ENCODE peak calls at places on chromosomes 4 and X, in eight cellular contexts. Y is mammary epithelial cell, X is bronchial epithelial cell, B is cardiac muscle cell, G is MM.1S, Z is pancreas, J is dorsolateral prefrontal cortex, S is type B pancreatic cell. D is an unnamed sample.

GRCh38 chrX:10450229-10450958 is 170.0 kb downstream of the MID1 start:
- DNase-seq in G (no peak), S (no peak), B (peak; percentile 81), X (peak; percentile 69), Y (peak; percentile 66), Z (no peak), J (no peak), D (no peak)

GRCh38 chr4:110587666-110588285 is 35.1 kb downstream of the PITX2 start:
- DNase-seq in J (no peak), G (no peak), Y (no peak), Z (no peak), X (no peak), S (no peak), B (no peak), D (no peak)

GRCh38 chr4:153094435-153094834 is 109.8 kb upstream of the TRIM2 start:
- DNase-seq in B (no peak), J (no peak), G (no peak), S (no peak), Y (no peak), Z (no peak), X (no peak), D (no peak)

GRCh38 chr4:51855270-51855669 is 12.3 kb downstream of the DCUN1D4 start:
- DNase-seq in J (no peak), G (no peak), S (no peak), B (no peak), Y (no peak), Z (no peak), X (no peak), D (no peak)

GRCh38 chrX:153875391-153876111 is 10.4 kb downstream of the L1CAM start:
- DNase-seq in X (no peak), Z (peak; percentile 12), B (peak; percentile 46), Y (no peak), S (peak; percentile 82), G (peak; percentile 46), J (no peak), D (peak; percentile 88)

GRCh38 chr4:48016141-48017107 is at the start of the genes CNGA1 and NIPAL1:
- DNase-seq in Z (peak; percentile 86), G (peak; percentile 72), X (peak; percentile 77), B (peak; percentile 68), S (peak; percentile 92), Y (peak; percentile 94), J (peak; percentile 57), D (peak; percentile 86)

GRCh38 chr4:74793757-74794340 is 474 bp downstream of the BTC start:
- DNase-seq in S (peak; percentile 71), J (no peak), B (peak; percentile 48), Z (peak; percentile 82), G (peak; percentile 96), X (peak; percentile 46), Y (peak; percentile 44), D (no peak)

GRCh38 chrX:150975655-150976390 is 7.3 kb upstream of the HMGB3 start:
- DNase-seq in Z (no peak), B (no peak), X (no peak), Y (no peak), G (no peak), J (no peak), S (no peak), D (no peak)

GRCh38 chr4:158209825-158210807 is at the start of gene TMEM144:
- DNase-seq in Z (peak; percentile 92), G (peak; percentile 77), B (peak; percentile 92), J (peak; percentile 82), X (peak; percentile 85), S (peak; percentile 83), Y (peak; percentile 87), D (peak; percentile 89)

GRCh38 chr4:177386416-177386815 is 55.8 kb downstream of the AGA start:
- DNase-seq in X (no peak), J (no peak), Z (no peak), Y (no peak), G (no peak), S (no peak), B (no peak), D (no peak)

GRCh38 chrX:102517331-102517730 is 792 bp upstream of the TMSB15A start:
- DNase-seq in X (peak; percentile 13), Z (no peak), G (no peak), Y (peak; percentile 6), J (no peak), B (peak; percentile 3), S (no peak), D (no peak)

GRCh38 chr4:25448379-25449109 is 71.5 kb downstream of the ANAPC4 start:
- DNase-seq in Y (peak; percentile 34), B (peak; percentile 64), Z (no peak), J (no peak), X (peak; percentile 74), G (no peak), S (no peak), D (no peak)

GRCh38 chr4:150582101-150582565 is at the start of gene MAB21L2:
- DNase-seq in Y (no peak), B (no peak), J (no peak), Z (no peak), X (no peak), G (no peak), S (no peak), D (no peak)

GRCh38 chr4:90163872-90164271 is 36.7 kb downstream of the CCSER1 start:
- DNase-seq in S (no peak), B (no peak), J (no peak), G (no peak), Y (no peak), Z (no peak), X (no peak), D (no peak)
- TF ChIP-seq CTCF in S (no peak), B (no peak), J (no peak), G (no peak), Y (no peak), Z (no peak), X (no peak), D (no peak)

GRCh38 chrX:29172880-29173279 is 585.6 kb downstream of the IL1RAPL1 start:
- DNase-seq in G (no peak), X (no peak), B (peak; percentile 82), Z (no peak), S (no peak), J (no peak), Y (no peak), D (no peak)
- TF ChIP-seq CTCF in G (no peak), X (no peak), B (no peak), Z (no peak), S (no peak), J (no peak), Y (no peak), D (no peak)

DNA sequence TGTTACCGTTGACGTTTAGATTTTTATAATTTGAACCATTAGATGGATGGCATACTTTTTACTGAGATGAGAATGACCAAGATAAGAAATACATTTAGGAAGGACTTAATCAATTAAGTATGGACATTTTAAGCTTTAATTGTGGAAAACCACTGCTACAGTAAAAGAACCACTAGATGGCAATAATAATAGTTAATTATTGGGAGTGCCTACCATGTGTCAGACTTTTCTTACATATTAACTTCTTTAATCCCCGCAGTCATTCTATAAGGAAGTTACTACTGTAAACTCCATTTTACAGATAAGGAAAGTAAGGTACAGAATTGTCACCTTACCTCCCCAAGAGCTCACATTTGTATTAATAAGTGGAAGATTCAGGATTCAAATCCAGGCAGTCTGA is 48.5 kb upstream of the MYOZ2 start:
- DNase-seq in X (peak; percentile 29), J (no peak), Z (no peak), Y (no peak), B (peak; percentile 34), G (no peak), S (no peak), D (no peak)
- TF ChIP-seq CTCF in X (no peak), J (peak; percentile 28), Z (no peak), Y (peak; percentile 30), B (peak; percentile 35), G (no peak), S (peak; percentile 16), D (peak; percentile 42)

GRCh38 chrX:68536884-68537283 is 38.0 kb downstream of the YIPF6 start:
- DNase-seq in S (no peak), Y (no peak), J (no peak), G (no peak), X (no peak), B (no peak), Z (no peak), D (no peak)

GRCh38 chrX:68534696-68535095 is 35.8 kb downstream of the YIPF6 start:
- DNase-seq in X (no peak), G (no peak), Z (no peak), J (no peak), S (no peak), B (peak; percentile 7), Y (no peak), D (no peak)

GRCh38 chrX:68536429-68536828 is 37.6 kb downstream of the YIPF6 start:
- DNase-seq in G (no peak), Z (no peak), X (no peak), S (no peak), Y (no peak), B (no peak), J (no peak), D (no peak)

DNA sequence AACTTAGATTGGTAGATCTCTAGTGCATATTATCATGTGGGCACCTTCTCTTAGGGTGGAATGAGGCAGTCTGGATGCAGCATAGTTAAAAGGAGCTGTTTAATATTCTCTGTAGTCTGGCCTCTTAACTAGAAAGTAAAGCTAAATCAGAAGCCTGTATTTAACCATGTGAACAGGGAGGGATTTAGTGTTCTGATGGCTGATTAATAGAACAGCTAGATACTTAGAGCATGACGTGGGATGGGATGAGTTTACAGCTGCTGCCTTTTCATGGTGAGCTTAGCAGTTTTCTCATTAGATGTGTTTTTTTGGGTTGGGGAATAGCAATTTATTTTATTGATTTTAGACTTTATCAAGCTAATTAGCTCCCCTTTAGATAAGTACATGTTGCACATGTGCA is 34.0 kb downstream of the YIPF6 start:
- DNase-seq in S (no peak), G (no peak), Z (no peak), Y (no peak), B (peak; percentile 3), X (no peak), J (no peak), D (no peak)
- TF ChIP-seq CTCF in S (no peak), G (no peak), Z (no peak), Y (no peak), B (no peak), X (no peak), J (no peak), D (no peak)